ENCODE peak calls at places on chromosomes 6 and 20, in six cellular contexts. E is neuronal stem cell; R is effector memory CD8-positive, alpha-beta T cell; U is aorta; K is iris pigment epithelial cell; A is T1000. C is an unnamed sample.

GRCh38 chr20:59731371-59731770 is 127.0 kb downstream of the PHACTR3 start:
- DNase-seq in E (no peak), R (no peak), U (no peak), K (no peak), A (no peak), C (no peak)

GRCh38 chr6:155850408-155850841 is 394.8 kb upstream of the NOX3 start:
- DNase-seq in E (no peak), R (no peak), U (no peak), K (peak; percentile 50), A (no peak), C (no peak)

GRCh38 chr6:33755070-33755869 is 8.6 kb upstream of the IP6K3 start:
- DNase-seq in E (no peak), R (no peak), U (no peak), K (no peak), A (no peak), C (no peak)

GRCh38 chr6:112920994-112921393 is 573.9 kb downstream of the RFPL4B start:
- DNase-seq in E (no peak), R (no peak), U (no peak), K (no peak), A (no peak), C (no peak)

GRCh38 chr6:43734294-43734665 is 35.7 kb upstream of the VEGFA start:
- DNase-seq in E (no peak), R (no peak), U (peak; percentile 24), K (no peak), A (no peak), C (no peak)

GRCh38 chr6:2396856-2397640 is 151.6 kb upstream of the GMDS start:
- DNase-seq in E (no peak), R (no peak), U (peak; percentile 84), K (peak; percentile 34), A (no peak), C (no peak)

GRCh38 chr20:3995067-3995748 is 20.1 kb downstream of the RNF24 start:
- DNase-seq in E (no peak), R (no peak), U (no peak), K (peak; percentile 68), A (no peak), C (no peak)

GRCh38 chr6:109762769-109763450 is 71.8 kb downstream of the FIG4 start:
- DNase-seq in E (no peak), R (no peak), U (no peak), K (no peak), A (no peak), C (no peak)

GRCh38 chr6:7041511-7042026 is 66.2 kb upstream of the RREB1 start:
- DNase-seq in E (no peak), R (no peak), U (no peak), K (no peak), A (no peak), C (no peak)

GRCh38 chr6:101595276-101595675 is 201.8 kb downstream of the GRIK2 start:
- DNase-seq in E (no peak), R (no peak), U (no peak), K (peak; percentile 30), A (no peak), C (no peak)

GRCh38 chr6:168155193-168155592 is 76.2 kb upstream of the FRMD1 start:
- DNase-seq in E (no peak), R (no peak), U (no peak), K (peak; percentile 35), A (no peak), C (no peak)

GRCh38 chr6:169172435-169172834 is 81.2 kb downstream of the THBS2 start:
- DNase-seq in E (no peak), R (no peak), U (peak; percentile 95), K (peak; percentile 97), A (peak; percentile 73), C (no peak)

GRCh38 chr6:11007715-11008608 is 36.1 kb downstream of the ELOVL2 start:
- DNase-seq in E (no peak), R (no peak), U (no peak), K (peak; percentile 74), A (no peak), C (no peak)

GRCh38 chr6:156585859-156586258 is 191.3 kb upstream of the ARID1B start:
- DNase-seq in E (no peak), R (no peak), U (no peak), K (no peak), A (no peak), C (no peak)

GRCh38 chr20:59004763-59005522 is 2.1 kb downstream of the CTSZ start:
- DNase-seq in E (no peak), R (peak; percentile 21), U (peak; percentile 79), K (no peak), A (no peak), C (peak; percentile 36)

GRCh38 chr6:156552849-156553248 is 224.3 kb upstream of the ARID1B start:
- DNase-seq in E (no peak), R (no peak), U (no peak), K (no peak), A (no peak), C (no peak)

GRCh38 chr20:19974621-19975435 is 42.3 kb upstream of the NAA20 start:
- DNase-seq in E (no peak), R (no peak), U (peak; percentile 95), K (peak; percentile 97), A (peak; percentile 77), C (no peak)

GRCh38 chr20:52941803-52942202 is 30.4 kb upstream of the TSHZ2 start:
- DNase-seq in E (no peak), R (no peak), U (no peak), K (no peak), A (no peak), C (no peak)

GRCh38 chr6:141057761-141058160 is 1075.0 kb upstream of the GJE1 start:
- DNase-seq in E (no peak), R (no peak), U (no peak), K (no peak), A (no peak), C (no peak)

GRCh38 chr20:37528442-37529213 is 952 bp upstream of the BLCAP start:
- DNase-seq in E (no peak), R (no peak), U (no peak), K (no peak), A (no peak), C (no peak)

GRCh38 chr6:109238405-109238804 is 143.1 kb downstream of the CEP57L1 start:
- DNase-seq in E (no peak), R (no peak), U (no peak), K (no peak), A (no peak), C (no peak)

GRCh38 chr6:137165375-137166246 is 7.8 kb downstream of the IL22RA2 start:
- DNase-seq in E (no peak), R (peak; percentile 49), U (no peak), K (no peak), A (no peak), C (peak; percentile 51)

GRCh38 chr6:155389130-155389529 is 66.5 kb downstream of the NOX3 start:
- DNase-seq in E (no peak), R (no peak), U (no peak), K (peak; percentile 77), A (no peak), C (no peak)

GRCh38 chr6:169026175-169026574 is 227.5 kb downstream of the THBS2 start:
- DNase-seq in E (no peak), R (no peak), U (no peak), K (no peak), A (no peak), C (no peak)

GRCh38 chr6:16973545-16974386 is 128.1 kb upstream of the STMND1 start:
- DNase-seq in E (no peak), R (no peak), U (no peak), K (no peak), A (no peak), C (no peak)

GRCh38 chr6:151197556-151197955 is 42.2 kb upstream of the AKAP12 start:
- DNase-seq in E (no peak), R (no peak), U (no peak), K (no peak), A (no peak), C (no peak)

GRCh38 chr6:31070711-31071197 is 41.6 kb downstream of the C6orf15 start:
- DNase-seq in E (peak; percentile 59), R (no peak), U (no peak), K (peak; percentile 90), A (peak; percentile 30), C (no peak)

GRCh38 chr6:42038811-42039408 is 11.4 kb upstream of the TAF8 start:
- DNase-seq in E (no peak), R (no peak), U (no peak), K (peak; percentile 42), A (no peak), C (peak; percentile 5)

GRCh38 chr20:8018928-8019177 is 708 bp downstream of the TMX4 start:
- DNase-seq in E (no peak), R (peak; percentile 60), U (no peak), K (peak; percentile 18), A (no peak), C (no peak)

GRCh38 chr6:134774244-134774643 is 175.7 kb downstream of the ALDH8A1 start:
- DNase-seq in E (no peak), R (no peak), U (no peak), K (peak; percentile 85), A (no peak), C (no peak)

GRCh38 chr20:45269754-45270270 is 15.4 kb upstream of the SLPI start:
- DNase-seq in E (no peak), R (no peak), U (no peak), K (no peak), A (no peak), C (no peak)

GRCh38 chr6:161908872-161909271 is 635.0 kb upstream of the AGPAT4 start:
- DNase-seq in E (no peak), R (no peak), U (no peak), K (no peak), A (no peak), C (no peak)

GRCh38 chr20:19975436-19975799 is 41.7 kb upstream of the NAA20 start:
- DNase-seq in E (no peak), R (no peak), U (no peak), K (peak; percentile 71), A (no peak), C (no peak)

GRCh38 chr6:2639876-2640275 is 110.8 kb downstream of the MYLK4 start:
- DNase-seq in E (no peak), R (no peak), U (no peak), K (no peak), A (no peak), C (no peak)

GRCh38 chr6:158011478-158011920 is 29.8 kb downstream of the SYNJ2 start:
- DNase-seq in E (no peak), R (no peak), U (no peak), K (peak; percentile 25), A (no peak), C (no peak)

GRCh38 chr6:169165561-169166300 is 87.9 kb downstream of the THBS2 start:
- DNase-seq in E (no peak), R (no peak), U (no peak), K (peak; percentile 47), A (no peak), C (no peak)